ENCODE peak calls at places on chromosomes 13 and 19, in ten cellular contexts. D, G, M, A, L, X, J, S, Q and O are unnamed samples.

GRCh38 chr13:41854758-41855157 is 106.2 kb downstream of the VWA8 start:
- DNase-seq in D (no peak), G (no peak), M (no peak), A (no peak), L (no peak), X (no peak), J (no peak), S (no peak), Q (no peak), O (no peak)

GRCh38 chr13:67156718-67157049 is 73.5 kb downstream of the PCDH9 start:
- DNase-seq in D (no peak), G (no peak), M (no peak), A (no peak), L (no peak), X (no peak), J (no peak), S (no peak), Q (no peak), O (no peak)

GRCh38 chr13:102141625-102142472 is 260.0 kb downstream of the FGF14 start:
- DNase-seq in D (no peak), G (no peak), M (no peak), A (no peak), L (no peak), X (peak; percentile 8), J (no peak), S (no peak), Q (no peak), O (no peak)

GRCh38 chr19:1663854-1664253 is 11.4 kb upstream of the TCF3 start:
- DNase-seq in D (peak; percentile 45), G (no peak), M (no peak), A (no peak), L (no peak), X (no peak), J (no peak), S (no peak), Q (no peak), O (no peak)

GRCh38 chr13:80654638-80655249 is 313.8 kb upstream of the SPRY2 start:
- DNase-seq in D (peak; percentile 35), G (no peak), M (no peak), A (no peak), L (no peak), X (no peak), J (no peak), S (no peak), Q (no peak), O (no peak)

GRCh38 chr19:49767380-49767779 is 579 bp downstream of the AP2A1 start:
- DNase-seq in D (no peak), G (no peak), M (no peak), A (no peak), L (no peak), X (no peak), J (no peak), S (no peak), Q (no peak), O (no peak)

GRCh38 chr19:53504903-53505302 is 33.0 kb upstream of the ZNF331 start:
- DNase-seq in D (no peak), G (no peak), M (no peak), A (no peak), L (no peak), X (no peak), J (no peak), S (no peak), Q (no peak), O (no peak)

GRCh38 chr19:35585844-35586243 is at the start of gene PMIS2:
- DNase-seq in D (no peak), G (no peak), M (no peak), A (no peak), L (no peak), X (no peak), J (no peak), S (no peak), Q (no peak), O (no peak)

GRCh38 chr19:9711815-9712214 is 36.9 kb upstream of the ZNF562 start:
- DNase-seq in D (no peak), G (no peak), M (no peak), A (no peak), L (no peak), X (no peak), J (no peak), S (no peak), Q (no peak), O (no peak)

GRCh38 chr13:48843630-48844380 is 131.9 kb upstream of the FNDC3A start:
- DNase-seq in D (no peak), G (no peak), M (no peak), A (no peak), L (no peak), X (no peak), J (no peak), S (no peak), Q (no peak), O (no peak)

GRCh38 chr13:20174656-20175405 is 14.0 kb upstream of the GJA3 start:
- DNase-seq in D (peak; percentile 88), G (peak; percentile 85), M (peak; percentile 93), A (peak; percentile 58), L (peak; percentile 54), X (peak; percentile 68), J (no peak), S (peak; percentile 86), Q (peak; percentile 64), O (no peak)

GRCh38 chr19:36140289-36141038 is 598 bp downstream of the CAPNS1 start:
- DNase-seq in D (peak; percentile 79), G (peak; percentile 53), M (peak; percentile 81), A (no peak), L (peak; percentile 58), X (no peak), J (peak; percentile 29), S (peak; percentile 63), Q (no peak), O (no peak)

GRCh38 chr19:4042731-4043082 is 24.0 kb downstream of the ZBTB7A start:
- DNase-seq in D (peak; percentile 64), G (peak; percentile 65), M (no peak), A (no peak), L (no peak), X (no peak), J (no peak), S (peak; percentile 80), Q (peak; percentile 74), O (no peak)

GRCh38 chr19:17726914-17727773 is 7.9 kb downstream of the MAP1S start:
- DNase-seq in D (no peak), G (no peak), M (no peak), A (no peak), L (no peak), X (no peak), J (no peak), S (no peak), Q (no peak), O (no peak)

GRCh38 chr19:17097593-17098126 is 22.1 kb downstream of the MYO9B start:
- DNase-seq in D (no peak), G (no peak), M (no peak), A (no peak), L (no peak), X (no peak), J (no peak), S (peak; percentile 4), Q (no peak), O (no peak)

GRCh38 chr13:48043789-48044503 is 6.4 kb downstream of the NUDT15 start:
- DNase-seq in D (no peak), G (no peak), M (no peak), A (no peak), L (no peak), X (peak; percentile 42), J (no peak), S (no peak), Q (no peak), O (no peak)

GRCh38 chr13:22114630-22115311 is 443.9 kb downstream of the FGF9 start:
- DNase-seq in D (no peak), G (no peak), M (no peak), A (no peak), L (no peak), X (no peak), J (no peak), S (no peak), Q (no peak), O (no peak)

GRCh38 chr13:46572758-46573384 is 19.9 kb downstream of the LRCH1 start:
- DNase-seq in D (no peak), G (no peak), M (no peak), A (no peak), L (no peak), X (no peak), J (no peak), S (no peak), Q (no peak), O (no peak)

GRCh38 chr13:94658926-94659649 is 53.3 kb downstream of the SOX21 start:
- DNase-seq in D (no peak), G (no peak), M (no peak), A (no peak), L (no peak), X (no peak), J (no peak), S (no peak), Q (no peak), O (no peak)

GRCh38 chr13:94433055-94433947 is 46.2 kb downstream of the DCT start:
- DNase-seq in D (no peak), G (peak; percentile 21), M (no peak), A (no peak), L (no peak), X (no peak), J (no peak), S (no peak), Q (no peak), O (no peak)

GRCh38 chr13:78816154-78816553 is 157.2 kb upstream of the OBI1 start:
- DNase-seq in D (no peak), G (no peak), M (no peak), A (no peak), L (no peak), X (no peak), J (no peak), S (no peak), Q (no peak), O (no peak)

GRCh38 chr19:47284324-47284899 is 9.7 kb downstream of the INAFM1 start:
- DNase-seq in D (no peak), G (no peak), M (no peak), A (no peak), L (no peak), X (no peak), J (no peak), S (peak; percentile 75), Q (no peak), O (no peak)
- TF ChIP-seq CTCF in D (peak; percentile 74), G (peak; percentile 97), M (peak; percentile 84), A (peak; percentile 79), L (peak; percentile 73), X (peak; percentile 78), J (peak; percentile 82), S (peak; percentile 59), Q (peak; percentile 79), O (peak; percentile 90)

GRCh38 chr13:43894438-43894837 is 14.7 kb downstream of the LACC1 start:
- DNase-seq in D (no peak), G (no peak), M (no peak), A (no peak), L (no peak), X (no peak), J (no peak), S (no peak), Q (no peak), O (no peak)
- TF ChIP-seq CTCF in D (no peak), G (no peak), M (no peak), A (no peak), L (no peak), X (no peak), J (peak; percentile 35), S (no peak), Q (no peak), O (no peak)

GRCh38 chr13:45540195-45540594 is 75.3 kb downstream of the ERICH6B start:
- DNase-seq in D (no peak), G (no peak), M (no peak), A (no peak), L (no peak), X (no peak), J (no peak), S (no peak), Q (no peak), O (no peak)
- TF ChIP-seq CTCF in D (no peak), G (no peak), M (no peak), A (no peak), L (no peak), X (no peak), J (no peak), S (no peak), Q (no peak), O (no peak)

GRCh38 chr19:40502647-40503046 is 35.8 kb downstream of the SPTBN4 start:
- DNase-seq in D (no peak), G (peak; percentile 28), M (no peak), A (no peak), L (no peak), X (no peak), J (no peak), S (peak; percentile 63), Q (no peak), O (no peak)
- TF ChIP-seq CTCF in D (no peak), G (no peak), M (no peak), A (no peak), L (no peak), X (no peak), J (no peak), S (peak; percentile 29), Q (no peak), O (no peak)